ENCODE peak calls at places on chromosomes 1 and 21, in six cellular contexts. One of them, this sample, is unnamed.

GRCh38 chr1:67830226-67830625 is 3.0 kb downstream of the GNG12 start:
- DNase-seq in RKO: peak
- DNase-seq in DMS153: no peak
- DNase-seq in fibroblast of pulmonary artery: peak
- DNase-seq in NCI-H460: no peak
- DNase-seq in naive thymus-derived CD4-positive, alpha-beta T cell: no peak
- DNase-seq in this sample: no peak

GRCh38 chr1:15757575-15758401 is 807 bp upstream of the FBLIM1 start:
- DNase-seq in NCI-H460: no peak
- DNase-seq in naive thymus-derived CD4-positive, alpha-beta T cell: no peak
- DNase-seq in DMS153: no peak
- DNase-seq in RKO: no peak
- DNase-seq in fibroblast of pulmonary artery: peak
- DNase-seq in this sample: no peak

GRCh38 chr1:93749894-93750301 is 68.3 kb upstream of the BCAR3 start:
- DNase-seq in DMS153: no peak
- DNase-seq in NCI-H460: no peak
- DNase-seq in fibroblast of pulmonary artery: peak
- DNase-seq in naive thymus-derived CD4-positive, alpha-beta T cell: no peak
- DNase-seq in RKO: no peak
- DNase-seq in this sample: peak

GRCh38 chr1:185311589-185312225 is 5.3 kb downstream of the IVNS1ABP start:
- DNase-seq in DMS153: no peak
- DNase-seq in RKO: no peak
- DNase-seq in naive thymus-derived CD4-positive, alpha-beta T cell: no peak
- DNase-seq in fibroblast of pulmonary artery: no peak
- DNase-seq in NCI-H460: no peak
- DNase-seq in this sample: no peak

GRCh38 chr1:234595899-234596298 is 14.1 kb downstream of the IRF2BP2 start:
- DNase-seq in DMS153: no peak
- DNase-seq in RKO: no peak
- DNase-seq in fibroblast of pulmonary artery: no peak
- DNase-seq in NCI-H460: no peak
- DNase-seq in naive thymus-derived CD4-positive, alpha-beta T cell: no peak
- DNase-seq in this sample: no peak

GRCh38 chr1:246365708-246366107 is 141.4 kb downstream of the SMYD3 start:
- DNase-seq in fibroblast of pulmonary artery: no peak
- DNase-seq in NCI-H460: no peak
- DNase-seq in naive thymus-derived CD4-positive, alpha-beta T cell: no peak
- DNase-seq in DMS153: no peak
- DNase-seq in RKO: no peak
- DNase-seq in this sample: peak

GRCh38 chr1:109759513-109760334 is 4.0 kb downstream of the EPS8L3 start:
- DNase-seq in DMS153: no peak
- DNase-seq in naive thymus-derived CD4-positive, alpha-beta T cell: peak
- DNase-seq in NCI-H460: no peak
- DNase-seq in fibroblast of pulmonary artery: no peak
- DNase-seq in RKO: no peak
- DNase-seq in this sample: no peak

GRCh38 chr1:83931658-83932253 is 67.2 kb downstream of the TTLL7 start:
- DNase-seq in NCI-H460: peak
- DNase-seq in naive thymus-derived CD4-positive, alpha-beta T cell: no peak
- DNase-seq in RKO: peak
- DNase-seq in DMS153: peak
- DNase-seq in fibroblast of pulmonary artery: peak
- DNase-seq in this sample: peak

GRCh38 chr1:210236840-210237409 is 4.3 kb downstream of the SERTAD4 start:
- DNase-seq in RKO: no peak
- DNase-seq in fibroblast of pulmonary artery: peak
- DNase-seq in DMS153: no peak
- DNase-seq in NCI-H460: no peak
- DNase-seq in naive thymus-derived CD4-positive, alpha-beta T cell: no peak
- DNase-seq in this sample: no peak

GRCh38 chr1:204345941-204346678 is 13.6 kb downstream of the PLEKHA6 start:
- DNase-seq in NCI-H460: no peak
- DNase-seq in naive thymus-derived CD4-positive, alpha-beta T cell: no peak
- DNase-seq in fibroblast of pulmonary artery: no peak
- DNase-seq in RKO: no peak
- DNase-seq in DMS153: no peak
- DNase-seq in this sample: no peak

GRCh38 chr21:37463083-37463780 is 96.7 kb downstream of the DYRK1A start:
- DNase-seq in naive thymus-derived CD4-positive, alpha-beta T cell: no peak
- DNase-seq in fibroblast of pulmonary artery: peak
- DNase-seq in RKO: peak
- DNase-seq in NCI-H460: peak
- DNase-seq in DMS153: no peak
- DNase-seq in this sample: no peak

GRCh38 chr1:203426870-203427269 is 48.7 kb upstream of the PRELP start:
- DNase-seq in RKO: no peak
- DNase-seq in NCI-H460: no peak
- DNase-seq in naive thymus-derived CD4-positive, alpha-beta T cell: no peak
- DNase-seq in fibroblast of pulmonary artery: no peak
- DNase-seq in DMS153: peak
- DNase-seq in this sample: no peak

GRCh38 chr1:90926971-90927370 is 94.9 kb downstream of the ZNF644 start:
- DNase-seq in RKO: no peak
- DNase-seq in NCI-H460: no peak
- DNase-seq in naive thymus-derived CD4-positive, alpha-beta T cell: no peak
- DNase-seq in DMS153: no peak
- DNase-seq in fibroblast of pulmonary artery: no peak
- DNase-seq in this sample: no peak

GRCh38 chr1:47436979-47437517 is 796 bp upstream of the FOXD2 start:
- DNase-seq in RKO: peak
- DNase-seq in DMS153: peak
- DNase-seq in fibroblast of pulmonary artery: peak
- DNase-seq in NCI-H460: no peak
- DNase-seq in naive thymus-derived CD4-positive, alpha-beta T cell: no peak
- DNase-seq in this sample: peak

GRCh38 chr21:41784456-41785102 is 17.7 kb upstream of the RIPK4 start:
- DNase-seq in RKO: no peak
- DNase-seq in fibroblast of pulmonary artery: no peak
- DNase-seq in NCI-H460: no peak
- DNase-seq in DMS153: no peak
- DNase-seq in naive thymus-derived CD4-positive, alpha-beta T cell: no peak
- DNase-seq in this sample: no peak

GRCh38 chr1:240151126-240151735 is 59.5 kb downstream of the FMN2 start:
- DNase-seq in fibroblast of pulmonary artery: no peak
- DNase-seq in naive thymus-derived CD4-positive, alpha-beta T cell: no peak
- DNase-seq in DMS153: no peak
- DNase-seq in RKO: peak
- DNase-seq in NCI-H460: no peak
- DNase-seq in this sample: no peak

GRCh38 chr21:46639489-46640386 is 4.3 kb downstream of the PRMT2 start:
- DNase-seq in RKO: peak
- DNase-seq in NCI-H460: peak
- DNase-seq in DMS153: no peak
- DNase-seq in fibroblast of pulmonary artery: peak
- DNase-seq in naive thymus-derived CD4-positive, alpha-beta T cell: no peak
- DNase-seq in this sample: no peak

This sample was measured in DMS79 treated with DMSO at 0.1 percent for 48 hours.